ENCODE peak calls at places on chromosome 20, in five cellular contexts. W is hepatocyte, M is pancreas, C is heart right ventricle, Y is fibroblast of lung. L is an unnamed sample.

GRCh38 chr20:51639206-51639832 is 96.8 kb upstream of the NFATC2 start:
- DNase-seq in C (peak), M (peak), Y (peak), W (peak), L (peak)

GRCh38 chr20:38304845-38305447 is 990 bp downstream of the BPI start:
- DNase-seq in W (no peak), M (no peak), Y (no peak), C (no peak), L (peak)

GRCh38 chr20:42159794-42160193 is 541.6 kb upstream of the CHD6 start:
- DNase-seq in Y (no peak), C (no peak), W (no peak), M (no peak), L (no peak)

GRCh38 chr20:17933711-17934110 is 34.9 kb downstream of the SNX5 start:
- DNase-seq in C (no peak), Y (no peak), M (no peak), W (no peak), L (no peak)

GRCh38 chr20:16001286-16001685 is 572.0 kb downstream of the KIF16B start:
- DNase-seq in W (no peak), M (no peak), Y (peak), C (no peak), L (no peak)

GRCh38 chr20:50263831-50264230 is 73.2 kb downstream of the CEBPB start:
- DNase-seq in W (no peak), C (no peak), M (no peak), Y (no peak), L (no peak)

GRCh38 chr20:11766961-11767360 is 150.7 kb upstream of the BTBD3 start:
- DNase-seq in C (no peak), Y (peak), W (no peak), M (no peak), L (no peak)

GRCh38 chr20:46011631-46012482 is 3.1 kb downstream of the MMP9 start:
- DNase-seq in Y (peak), M (no peak), C (peak), W (no peak), L (no peak)

GRCh38 chr20:3071610-3072529 is at the start of gene OXT:
- DNase-seq in M (no peak), W (peak), C (peak), Y (peak), L (no peak)

GRCh38 chr20:17374086-17374485 is 147.2 kb downstream of the PCSK2 start:
- DNase-seq in Y (no peak), W (no peak), C (no peak), M (no peak), L (no peak)

GRCh38 chr20:16424780-16425179 is 148.5 kb downstream of the KIF16B start:
- DNase-seq in C (no peak), Y (no peak), M (no peak), W (no peak), L (no peak)

GRCh38 chr20:50302463-50303041 is 111.9 kb downstream of the CEBPB start:
- DNase-seq in C (no peak), W (no peak), M (no peak), Y (peak), L (no peak)

GRCh38 chr20:59705651-59706101 is 101.3 kb downstream of the PHACTR3 start:
- DNase-seq in Y (no peak), C (no peak), M (no peak), W (no peak), L (no peak)

GRCh38 chr20:17358854-17359253 is 132.0 kb downstream of the PCSK2 start:
- DNase-seq in C (no peak), M (no peak), Y (no peak), W (no peak), L (no peak)

GRCh38 chr20:35283441-35284266 is 918 bp downstream of the EIF6 start:
- DNase-seq in Y (no peak), W (no peak), C (no peak), M (no peak), L (no peak)

GRCh38 chr20:32975698-32976674 is 28.2 kb downstream of the SUN5 start:
- DNase-seq in M (no peak), W (no peak), Y (no peak), C (peak), L (no peak)

GRCh38 chr20:15411781-15412180 is 1074.4 kb upstream of the FLRT3 start:
- DNase-seq in Y (no peak), C (no peak), M (no peak), W (no peak), L (no peak)

GRCh38 chr20:63825331-63826118 is 5.5 kb downstream of the ZBTB46 start:
- DNase-seq in C (no peak), W (no peak), Y (no peak), M (no peak), L (no peak)

GRCh38 chr20:31496761-31497295 is 17.4 kb upstream of the HM13 start:
- DNase-seq in Y (no peak), M (no peak), W (peak), C (peak), L (no peak)

DNA sequence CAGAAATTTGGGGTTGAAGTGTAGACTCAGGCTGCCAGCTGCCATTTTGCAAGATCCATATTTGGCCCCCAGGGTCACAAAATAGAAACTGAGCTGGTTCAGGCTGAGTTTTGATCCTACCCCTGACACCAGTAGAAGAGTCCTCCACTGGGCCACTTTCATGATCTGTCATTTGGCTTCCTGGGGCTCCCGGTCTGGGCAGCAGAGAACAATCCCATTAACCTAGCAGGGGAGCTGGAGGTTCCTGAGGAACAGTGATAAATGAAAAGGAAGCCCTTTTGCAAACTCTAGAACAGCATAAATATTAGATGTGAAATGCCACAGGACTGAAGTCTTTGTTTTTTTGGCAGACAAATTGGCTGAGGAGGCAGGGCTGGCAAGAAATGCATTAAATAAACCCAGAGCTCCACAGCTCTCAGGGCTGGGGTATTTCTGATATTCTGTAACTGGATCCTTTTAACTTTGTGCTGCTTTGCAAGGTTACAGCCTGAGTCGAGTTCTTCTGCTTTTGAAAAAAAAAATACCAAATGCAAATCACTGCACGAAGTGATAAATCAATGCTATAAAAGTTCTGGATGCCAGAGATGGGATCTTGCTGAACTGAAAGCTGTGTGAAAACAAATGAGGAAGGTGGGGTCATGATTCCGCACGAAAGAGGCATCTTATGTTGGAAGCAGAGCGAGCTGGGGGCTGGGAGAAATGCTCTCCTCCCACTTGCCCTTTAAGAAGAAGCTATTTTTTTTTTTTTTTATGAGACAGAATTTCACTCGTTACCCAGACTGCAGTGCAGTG is 64.4 kb downstream of the SULF2 start:
- DNase-seq in C (no peak), W (no peak), Y (peak), M (no peak), L (no peak)
- H3K27ac ChIP-seq in C (no peak), W (peak), Y (no peak), M (no peak), L (peak)

GRCh38 chr20:62195072-62195400 is 12.2 kb downstream of the MTG2 start:
- DNase-seq in C (no peak), M (no peak), Y (no peak), W (no peak), L (no peak)
- H3K27ac ChIP-seq in C (no peak), M (no peak), Y (no peak), W (no peak), L (peak)

DNA sequence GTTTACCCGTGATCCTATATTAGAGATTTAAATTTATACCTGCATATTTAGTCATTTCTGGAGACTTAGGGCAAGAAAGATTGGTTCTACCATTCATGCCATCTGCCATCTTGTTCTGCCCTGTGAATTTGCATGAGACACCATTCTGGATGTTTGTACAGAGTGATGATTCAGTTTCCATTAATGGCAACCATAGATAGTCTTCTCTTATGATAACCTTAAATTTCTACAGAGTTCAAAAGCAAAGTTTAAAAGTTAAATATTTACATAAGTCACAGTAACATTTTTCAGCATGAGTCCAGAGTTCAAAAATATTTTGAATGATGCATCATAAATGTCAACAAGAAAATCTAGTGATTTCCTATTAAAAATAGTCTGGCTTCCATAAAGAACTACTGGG is 23.2 kb downstream of the PLCB1 start:
- DNase-seq in W (no peak), M (no peak), C (no peak), Y (peak), L (no peak)
- H3K27ac ChIP-seq in W (peak), M (no peak), C (no peak), Y (no peak), L (no peak)

DNA sequence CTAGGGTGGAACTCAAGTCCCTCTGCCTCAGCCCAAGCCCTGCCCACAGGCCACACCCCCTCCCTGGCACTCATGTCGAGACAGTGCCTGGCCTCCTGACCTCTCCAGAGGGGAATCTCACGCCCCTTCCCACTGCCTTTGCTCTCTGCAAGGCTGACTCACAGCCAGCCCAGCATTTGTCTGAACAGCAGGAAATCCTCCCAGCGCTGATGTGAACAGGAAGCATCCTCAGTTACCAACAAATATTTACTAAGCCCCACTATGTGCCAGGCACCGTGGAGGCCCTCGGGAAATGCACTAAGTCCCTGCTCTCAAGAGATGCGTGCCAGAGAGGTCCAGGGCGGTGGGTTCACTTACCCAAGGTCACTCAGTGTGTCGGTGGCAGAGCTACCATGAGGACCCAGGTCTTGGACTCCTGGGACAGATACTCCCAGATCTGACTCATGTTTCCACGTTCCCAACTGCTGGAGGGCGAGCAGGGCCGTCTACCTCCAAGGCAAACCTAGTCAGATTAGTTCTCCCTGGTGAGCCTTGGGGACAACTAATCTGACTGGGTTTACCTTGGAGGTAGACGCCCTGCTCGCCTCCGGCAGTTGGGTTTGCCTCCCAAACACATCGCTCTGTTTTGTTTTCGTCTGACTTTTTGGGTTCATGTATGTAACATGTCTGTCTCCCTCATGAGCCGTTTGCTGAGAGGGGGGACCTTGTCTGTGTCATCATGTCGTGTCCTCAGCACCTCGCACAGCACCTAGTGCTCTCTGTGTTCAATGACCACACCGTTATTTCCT is 7.7 kb downstream of the ADA start:
- DNase-seq in C (peak), W (peak), M (peak), Y (peak), L (peak)
- H3K27ac ChIP-seq in C (peak), W (peak), M (no peak), Y (peak), L (peak)

GRCh38 chr20:36744764-36745191 is 1.1 kb downstream of the NDRG3 start:
- DNase-seq in W (peak), M (peak), Y (peak), C (peak), L (peak)
- H3K27ac ChIP-seq in W (no peak), M (no peak), Y (no peak), C (peak), L (peak)

DNA sequence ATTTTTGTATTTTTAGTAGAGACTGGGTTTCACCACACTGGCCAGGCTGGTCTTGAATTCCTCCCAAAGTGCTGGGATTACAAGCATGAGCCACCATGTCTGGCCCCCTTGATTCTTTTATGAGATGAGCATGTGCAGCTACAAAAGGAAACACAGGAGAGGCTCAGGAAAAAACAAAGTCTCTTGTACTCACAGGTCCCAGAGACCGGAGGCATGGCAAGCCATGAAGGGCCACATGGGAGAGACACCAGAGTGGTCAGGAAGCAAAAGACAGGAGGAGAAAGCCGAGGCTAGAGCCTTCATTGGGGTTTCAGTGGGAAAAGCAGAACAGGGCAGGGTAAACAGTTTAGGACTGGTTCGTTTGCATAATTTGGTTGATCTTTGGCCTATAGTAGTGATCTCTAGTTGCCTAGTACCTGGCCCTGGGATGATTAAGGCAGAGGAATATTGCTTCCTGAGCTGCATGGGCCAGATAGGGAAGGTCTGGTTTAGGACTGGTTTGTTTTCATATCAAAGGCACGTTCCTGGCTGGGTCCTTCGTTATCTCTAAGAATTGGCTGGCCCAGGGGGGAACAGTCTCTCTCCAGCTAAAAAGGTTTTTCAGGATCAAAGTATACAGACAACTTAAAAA is 48.2 kb upstream of the PRND start:
- DNase-seq in M (no peak), W (no peak), C (no peak), Y (no peak), L (no peak)
- H3K27ac ChIP-seq in M (no peak), W (no peak), C (no peak), Y (no peak), L (no peak)